ENCODE peak calls at places on chromosome 14, in five cellular contexts. Z, S, C, H and U are unnamed samples.

GRCh38 chr14:92794961-92795360 is 856 bp downstream of the GOLGA5 start:
- DNase-seq in Z (no peak), S (no peak), C (no peak), H (no peak), U (no peak)

GRCh38 chr14:61147369-61147897 is 133.7 kb downstream of the TMEM30B start:
- DNase-seq in Z (peak), S (no peak), C (peak), H (no peak), U (no peak)

GRCh38 chr14:102046337-102047278 is 40.2 kb downstream of the HSP90AA1 start:
- DNase-seq in Z (peak), S (peak), C (peak), H (peak), U (peak)

GRCh38 chr14:92670177-92670576 is 78.2 kb downstream of the LGMN start:
- DNase-seq in Z (no peak), S (no peak), C (peak), H (no peak), U (peak)

GRCh38 chr14:49505026-49505766 is 81.0 kb downstream of the RPS29 start:
- DNase-seq in Z (peak), S (no peak), C (no peak), H (no peak), U (no peak)

GRCh38 chr14:21092147-21093011 is 6.1 kb downstream of the ZNF219 start:
- DNase-seq in Z (peak), S (peak), C (peak), H (peak), U (peak)

GRCh38 chr14:20144820-20145219 is 6.2 kb downstream of the OR4N5 start:
- DNase-seq in Z (no peak), S (no peak), C (no peak), H (no peak), U (no peak)

GRCh38 chr14:37232907-37233481 is 35.3 kb downstream of the MIPOL1 start:
- DNase-seq in Z (peak), S (peak), C (peak), H (peak), U (no peak)

GRCh38 chr14:92568621-92569479 is 55.3 kb downstream of the RIN3 start:
- DNase-seq in Z (no peak), S (no peak), C (no peak), H (no peak), U (no peak)

GRCh38 chr14:68682166-68683103 is 110.4 kb downstream of the ZFP36L1 start:
- DNase-seq in Z (peak), S (no peak), C (peak), H (peak), U (peak)

GRCh38 chr14:60349663-60350365 is 100.8 kb downstream of the PPM1A start:
- DNase-seq in Z (peak), S (no peak), C (peak), H (no peak), U (no peak)

GRCh38 chr14:54258382-54258781 is 138.4 kb upstream of the CDKN3 start:
- DNase-seq in Z (no peak), S (no peak), C (no peak), H (no peak), U (no peak)

GRCh38 chr14:53156238-53156637 is 3.1 kb upstream of the DDHD1 start:
- DNase-seq in Z (no peak), S (no peak), C (no peak), H (no peak), U (no peak)

GRCh38 chr14:22320353-22320733 is 268.7 kb downstream of the DAD1 start:
- DNase-seq in Z (no peak), S (no peak), C (no peak), H (no peak), U (no peak)

GRCh38 chr14:102200690-102201368 is 61.1 kb downstream of the WDR20 start:
- DNase-seq in Z (no peak), S (no peak), C (no peak), H (no peak), U (no peak)

GRCh38 chr14:67526676-67527459 is 6.2 kb upstream of the PLEKHH1 start:
- DNase-seq in Z (peak), S (no peak), C (peak), H (no peak), U (no peak)

GRCh38 chr14:56210570-56210969 is 92.4 kb downstream of the PELI2 start:
- DNase-seq in Z (no peak), S (no peak), C (no peak), H (no peak), U (no peak)

GRCh38 chr14:22955702-22956575 is 951 bp downstream of the HAUS4 start:
- DNase-seq in Z (peak), S (no peak), C (peak), H (no peak), U (no peak)

GRCh38 chr14:70808402-70809237 is 693 bp downstream of the MAP3K9 start:
- DNase-seq in Z (no peak), S (peak), C (peak), H (no peak), U (peak)

GRCh38 chr14:24377660-24378059 is 9.7 kb downstream of the NFATC4 start:
- DNase-seq in Z (peak), S (no peak), C (no peak), H (no peak), U (peak)

GRCh38 chr14:71815110-71815509 is 117.1 kb upstream of the RGS6 start:
- DNase-seq in Z (no peak), S (no peak), C (no peak), H (no peak), U (no peak)

GRCh38 chr14:95495538-95496025 is 20.9 kb downstream of the SYNE3 start:
- DNase-seq in Z (peak), S (no peak), C (no peak), H (no peak), U (no peak)

GRCh38 chr14:55336161-55336560 is 64.9 kb downstream of the FBXO34 start:
- DNase-seq in Z (peak), S (no peak), C (peak), H (no peak), U (no peak)

GRCh38 chr14:102066041-102066451 is 20.8 kb downstream of the HSP90AA1 start:
- DNase-seq in Z (no peak), S (no peak), C (no peak), H (no peak), U (no peak)

GRCh38 chr14:92362781-92363235 is 39.8 kb downstream of the SLC24A4 start:
- DNase-seq in Z (no peak), S (no peak), C (peak), H (no peak), U (no peak)

GRCh38 chr14:62126885-62127478 is 364.8 kb downstream of the SNAPC1 start:
- DNase-seq in Z (peak), S (peak), C (peak), H (no peak), U (no peak)

GRCh38 chr14:34220921-34221320 is 241.1 kb downstream of the SPTSSA start:
- DNase-seq in Z (no peak), S (no peak), C (no peak), H (no peak), U (no peak)

GRCh38 chr14:104596927-104597351 is 7.6 kb downstream of the TMEM179 start:
- DNase-seq in Z (no peak), S (no peak), C (no peak), H (no peak), U (no peak)

GRCh38 chr14:70954068-70954467 is 46.8 kb downstream of the PCNX1 start:
- DNase-seq in Z (no peak), S (no peak), C (no peak), H (no peak), U (no peak)

GRCh38 chr14:90785474-90785873 is 30.8 kb downstream of the TTC7B start:
- DNase-seq in Z (no peak), S (no peak), C (peak), H (peak), U (no peak)

GRCh38 chr14:50947446-50947845 is 3.2 kb upstream of the PYGL start:
- DNase-seq in Z (peak), S (no peak), C (peak), H (no peak), U (no peak)

GRCh38 chr14:88227693-88228092 is 95.4 kb downstream of the KCNK10 start:
- DNase-seq in Z (no peak), S (no peak), C (no peak), H (no peak), U (no peak)

GRCh38 chr14:61889914-61890351 is 127.7 kb downstream of the SNAPC1 start:
- DNase-seq in Z (no peak), S (no peak), C (no peak), H (no peak), U (no peak)

GRCh38 chr14:73368621-73369020 is 89.7 kb downstream of the NUMB start:
- DNase-seq in Z (no peak), S (no peak), C (no peak), H (no peak), U (no peak)

GRCh38 chr14:65170318-65170717 is 68.0 kb upstream of the MAX start:
- DNase-seq in Z (no peak), S (no peak), C (no peak), H (no peak), U (no peak)

GRCh38 chr14:69133206-69134125 is 19.5 kb downstream of the DCAF5 start:
- DNase-seq in Z (peak), S (no peak), C (peak), H (no peak), U (no peak)

GRCh38 chr14:46054526-46054925 is 597.1 kb downstream of the RPL10L start:
- DNase-seq in Z (peak), S (no peak), C (peak), H (no peak), U (no peak)

GRCh38 chr14:32230695-32231280 is 27.7 kb upstream of the RNU6-8 start:
- DNase-seq in Z (peak), S (no peak), C (peak), H (no peak), U (no peak)